ENCODE peak calls at places on chromosomes 6 and 20, in nine cellular contexts. V is hepatocyte, P is caudate nucleus, B is A549, T is breast epithelium, X is mammary epithelial cell, S is OCI-LY7, E is HL-60, K is esophagus squamous epithelium. F is an unnamed sample.

GRCh38 chr6:97586344-97586743 is 303.3 kb upstream of the MMS22L start:
- DNase-seq in S (no peak), P (no peak), E (no peak), B (no peak), T (no peak), K (no peak), V (peak), X (peak), F (no peak)

GRCh38 chr6:98633886-98634285 is 200.5 kb upstream of the POU3F2 start:
- DNase-seq in T (no peak), E (no peak), V (no peak), K (no peak), S (no peak), P (no peak), X (peak), B (no peak), F (no peak)

GRCh38 chr6:70811788-70812187 is 144.1 kb downstream of the SMAP1 start:
- DNase-seq in S (no peak), T (no peak), K (no peak), P (no peak), E (no peak), V (no peak), X (peak), B (no peak), F (no peak)

GRCh38 chr20:1323256-1323655 is 5.7 kb downstream of the SDCBP2 start:
- DNase-seq in S (no peak), K (no peak), X (no peak), E (no peak), P (no peak), B (no peak), V (no peak), T (no peak), F (no peak)

GRCh38 chr20:57654998-57655811 is 35.0 kb upstream of the ZBP1 start:
- DNase-seq in S (peak), T (peak), V (no peak), X (no peak), K (no peak), E (no peak), P (no peak), B (peak), F (no peak)

GRCh38 chr6:77123527-77123926 is 339.8 kb downstream of the HTR1B start:
- DNase-seq in T (no peak), X (peak), B (no peak), E (no peak), P (no peak), V (no peak), S (no peak), K (no peak), F (no peak)

GRCh38 chr20:13412806-13413445 is 191.9 kb downstream of the ISM1 start:
- DNase-seq in K (no peak), P (no peak), X (peak), S (no peak), E (no peak), B (no peak), T (no peak), V (no peak), F (no peak)

GRCh38 chr20:60078351-60079250 is 120.4 kb downstream of the CDH26 start:
- DNase-seq in V (no peak), E (no peak), B (no peak), K (no peak), S (no peak), T (no peak), X (peak), P (no peak), F (no peak)

GRCh38 chr6:75065524-75065923 is 140.3 kb downstream of the COL12A1 start:
- DNase-seq in E (no peak), X (no peak), V (peak), B (no peak), K (no peak), P (no peak), S (no peak), T (no peak), F (no peak)

GRCh38 chr20:53930651-53931504 is 139.5 kb downstream of the BCAS1 start:
- DNase-seq in E (no peak), X (peak), B (no peak), S (peak), K (no peak), V (no peak), T (no peak), P (no peak), F (no peak)

GRCh38 chr6:94498099-94498498 is 1078.7 kb upstream of the EPHA7 start:
- DNase-seq in X (no peak), T (no peak), S (no peak), B (no peak), K (no peak), P (no peak), V (no peak), E (no peak), F (no peak)

GRCh38 chr6:25107218-25107617 is 171.5 kb upstream of the RIPOR2 start:
- DNase-seq in K (no peak), T (no peak), X (no peak), E (no peak), B (no peak), V (no peak), P (no peak), S (peak), F (no peak)

GRCh38 chr20:15359056-15359455 is 1021.6 kb upstream of the FLRT3 start:
- DNase-seq in K (no peak), B (peak), T (no peak), X (peak), S (no peak), E (no peak), V (no peak), P (no peak), F (no peak)

GRCh38 chr6:107674995-107675738 is 148.9 kb downstream of the SCML4 start:
- DNase-seq in B (peak), S (peak), T (peak), V (peak), P (peak), K (peak), E (peak), X (peak), F (peak)

GRCh38 chr6:84222426-84222825 is 5.0 kb downstream of the CEP162 start:
- DNase-seq in P (no peak), K (no peak), X (no peak), S (no peak), E (no peak), B (no peak), T (no peak), V (no peak), F (no peak)

GRCh38 chr6:117559299-117559698 is 43.0 kb downstream of the GOPC start:
- DNase-seq in P (no peak), B (no peak), S (no peak), X (no peak), T (no peak), V (no peak), E (no peak), K (no peak), F (no peak)

GRCh38 chr6:2116496-2116895 is 128.9 kb downstream of the GMDS start:
- DNase-seq in X (peak), E (no peak), B (no peak), S (no peak), K (no peak), T (no peak), V (no peak), P (no peak), F (no peak)

GRCh38 chr6:28206527-28207243 is 18.4 kb upstream of the ZSCAN9 start:
- DNase-seq in K (no peak), X (no peak), T (no peak), P (no peak), V (no peak), S (no peak), E (no peak), B (no peak), F (no peak)

GRCh38 chr6:169234634-169235033 is 19.0 kb downstream of the THBS2 start:
- DNase-seq in X (no peak), V (no peak), T (no peak), P (no peak), E (no peak), B (no peak), K (no peak), S (no peak), F (no peak)

GRCh38 chr20:11890331-11891080 is 27.2 kb upstream of the BTBD3 start:
- DNase-seq in V (peak), P (peak), T (peak), E (peak), B (peak), X (peak), K (no peak), S (no peak), F (peak)

GRCh38 chr6:130900913-130901312 is 73.7 kb downstream of the SMLR1 start:
- DNase-seq in S (no peak), K (no peak), P (no peak), T (no peak), E (no peak), X (peak), V (no peak), B (peak), F (no peak)

GRCh38 chr20:36085686-36086267 is 68.8 kb upstream of the EPB41L1 start:
- DNase-seq in S (no peak), V (peak), E (no peak), P (no peak), T (no peak), X (peak), K (no peak), B (peak), F (no peak)

GRCh38 chr20:45701104-45701503 is 734 bp upstream of the WFDC13 start:
- DNase-seq in S (no peak), B (no peak), V (no peak), P (no peak), E (no peak), K (no peak), X (no peak), T (no peak), F (no peak)

GRCh38 chr20:8209061-8209460 is 77.0 kb downstream of the PLCB1 start:
- DNase-seq in E (no peak), B (no peak), K (no peak), V (no peak), X (no peak), T (no peak), P (no peak), S (no peak), F (no peak)

GRCh38 chr20:32966881-32967781 is 37.1 kb downstream of the SUN5 start:
- DNase-seq in K (no peak), P (no peak), B (no peak), V (no peak), T (no peak), X (no peak), S (no peak), E (no peak), F (peak)

GRCh38 chr20:38355161-38356012 is 9.1 kb downstream of the LBP start:
- DNase-seq in X (no peak), K (no peak), P (no peak), S (peak), V (no peak), E (no peak), T (no peak), B (no peak), F (no peak)

GRCh38 chr6:111481836-111482235 is 1.2 kb downstream of the REV3L start:
- DNase-seq in P (no peak), X (peak), K (no peak), S (no peak), V (no peak), B (no peak), E (no peak), T (no peak), F (no peak)

GRCh38 chr6:118558811-118559217 is 10.7 kb downstream of the PLN start:
- DNase-seq in E (no peak), S (no peak), P (no peak), X (no peak), K (no peak), T (no peak), V (no peak), B (no peak), F (no peak)

GRCh38 chr6:111871207-111871606 is 2.0 kb downstream of the FYN start:
- DNase-seq in S (peak), T (no peak), K (no peak), P (no peak), X (no peak), V (no peak), B (no peak), E (no peak), F (no peak)

GRCh38 chr6:14721103-14721758 is 524.6 kb upstream of the JARID2 start:
- DNase-seq in K (no peak), V (peak), T (no peak), X (no peak), P (no peak), B (no peak), S (peak), E (peak), F (no peak)

GRCh38 chr6:32692019-32692418 is 25.6 kb upstream of the HLA-DQB1 start:
- DNase-seq in K (no peak), P (no peak), B (no peak), V (peak), S (peak), E (no peak), T (no peak), X (peak), F (peak)

GRCh38 chr6:10268111-10268510 is 146.8 kb downstream of the TFAP2A start:
- DNase-seq in T (no peak), X (no peak), B (no peak), V (no peak), P (no peak), E (no peak), K (no peak), S (no peak), F (no peak)

GRCh38 chr6:157200611-157201010 is 122.7 kb downstream of the TMEM242 start:
- DNase-seq in E (no peak), X (no peak), S (no peak), V (no peak), T (no peak), P (no peak), K (no peak), B (no peak), F (no peak)

GRCh38 chr6:56255370-56255769 is 8.0 kb upstream of the COL21A1 start:
- DNase-seq in E (no peak), V (no peak), B (no peak), P (no peak), S (no peak), T (no peak), X (no peak), K (no peak), F (no peak)

GRCh38 chr6:125863023-125863422 is 72.3 kb downstream of the NCOA7 start:
- DNase-seq in B (no peak), S (no peak), X (no peak), K (no peak), V (no peak), T (no peak), P (no peak), E (no peak), F (no peak)
- H3K27ac ChIP-seq in B (no peak), S (no peak), X (no peak), K (no peak), V (no peak), T (no peak), P (no peak), E (no peak), F (no peak)

GRCh38 chr20:10540636-10541493 is 105.8 kb downstream of the SLX4IP start:
- DNase-seq in E (no peak), S (no peak), K (no peak), T (no peak), P (no peak), V (peak), B (peak), X (peak), F (no peak)

GRCh38 chr20:10541668-10542411 is 106.7 kb downstream of the SLX4IP start:
- DNase-seq in V (no peak), P (no peak), T (no peak), X (no peak), K (no peak), E (no peak), B (no peak), S (no peak), F (no peak)

GRCh38 chr20:10537850-10538480 is 102.9 kb downstream of the SLX4IP start:
- DNase-seq in B (no peak), X (peak), T (no peak), V (no peak), P (no peak), K (no peak), E (no peak), S (no peak), F (no peak)

GRCh38 chr20:10538768-10539167 is 103.7 kb downstream of the SLX4IP start:
- DNase-seq in T (no peak), P (no peak), E (no peak), K (no peak), X (no peak), S (no peak), V (no peak), B (no peak), F (no peak)

DNA sequence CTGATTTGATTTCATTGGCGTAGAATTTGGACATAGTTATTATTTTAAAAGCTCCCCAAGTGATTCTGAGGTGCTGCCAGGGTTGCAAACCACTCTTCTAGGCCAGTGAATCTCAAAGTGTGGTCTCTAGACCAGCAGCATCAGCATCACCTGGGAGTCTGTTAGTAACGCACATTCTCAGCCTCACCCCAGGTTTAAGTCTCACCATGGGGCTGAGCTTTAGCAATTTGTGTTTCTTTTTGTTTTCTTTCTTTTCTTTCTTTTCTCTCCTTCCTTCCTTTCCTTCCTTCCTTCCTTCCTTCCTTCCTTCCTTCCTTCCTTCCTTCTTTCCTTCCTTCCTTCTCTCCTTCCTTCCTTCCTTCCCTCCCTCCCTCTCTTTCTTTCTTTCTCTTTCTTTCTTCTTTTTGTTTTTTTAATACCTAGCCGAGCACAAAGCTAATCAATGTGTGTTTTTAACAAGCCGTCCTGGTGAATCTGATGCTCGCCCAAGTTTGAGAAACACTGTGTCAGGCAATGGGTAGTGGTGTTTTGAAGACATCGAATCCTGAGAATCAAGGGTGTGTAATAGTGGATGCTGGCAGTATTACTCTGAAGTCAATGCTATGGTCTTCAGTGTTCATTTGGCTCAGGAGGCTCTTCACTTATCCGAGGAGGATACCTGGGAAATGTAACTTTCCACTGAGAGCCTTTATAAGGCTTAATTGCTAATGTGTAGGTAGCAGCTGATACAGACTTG is 104.9 kb downstream of the SLX4IP start:
- DNase-seq in B (no peak), K (no peak), T (no peak), E (no peak), X (no peak), P (no peak), S (no peak), V (no peak), F (no peak)
- H3K27ac ChIP-seq in B (peak), K (peak), T (peak), E (peak), X (peak), P (peak), S (no peak), V (peak), F (no peak)

DNA sequence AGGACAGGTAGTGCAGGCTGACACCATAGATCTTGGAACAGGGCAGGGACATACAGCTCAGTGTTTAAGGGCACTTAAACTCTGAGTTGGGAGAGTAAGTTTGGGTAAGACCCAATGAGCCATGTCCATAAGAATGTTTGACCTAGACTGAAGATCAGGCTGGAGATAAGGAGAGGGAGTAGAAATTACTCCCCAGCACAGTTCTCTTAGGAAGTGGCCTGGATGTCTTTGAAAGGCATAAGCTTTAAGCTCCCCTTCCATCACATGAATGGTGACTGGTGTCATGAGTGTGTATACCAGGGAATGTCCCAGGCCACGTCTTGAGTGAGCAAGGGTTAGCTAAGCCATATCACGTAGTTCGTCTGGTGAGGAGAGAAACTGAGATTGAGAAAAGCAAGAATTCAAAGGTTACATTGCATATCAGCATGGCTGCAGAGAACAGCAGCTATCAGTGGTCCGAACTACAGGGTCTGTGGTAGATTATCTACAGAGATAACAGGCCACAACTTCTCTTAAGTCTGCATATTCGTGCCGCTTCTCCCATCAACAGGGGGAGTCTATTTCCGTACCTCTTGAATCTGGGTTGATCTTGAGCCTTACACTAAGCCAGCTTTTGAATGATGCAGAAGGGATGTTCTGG is 60.1 kb upstream of the BMP2 start:
- DNase-seq in B (no peak), P (no peak), T (no peak), E (no peak), X (no peak), S (no peak), K (no peak), V (no peak), F (no peak)
- H3K27ac ChIP-seq in B (no peak), P (no peak), T (no peak), E (no peak), X (peak), S (no peak), K (peak), V (peak), F (no peak)

DNA sequence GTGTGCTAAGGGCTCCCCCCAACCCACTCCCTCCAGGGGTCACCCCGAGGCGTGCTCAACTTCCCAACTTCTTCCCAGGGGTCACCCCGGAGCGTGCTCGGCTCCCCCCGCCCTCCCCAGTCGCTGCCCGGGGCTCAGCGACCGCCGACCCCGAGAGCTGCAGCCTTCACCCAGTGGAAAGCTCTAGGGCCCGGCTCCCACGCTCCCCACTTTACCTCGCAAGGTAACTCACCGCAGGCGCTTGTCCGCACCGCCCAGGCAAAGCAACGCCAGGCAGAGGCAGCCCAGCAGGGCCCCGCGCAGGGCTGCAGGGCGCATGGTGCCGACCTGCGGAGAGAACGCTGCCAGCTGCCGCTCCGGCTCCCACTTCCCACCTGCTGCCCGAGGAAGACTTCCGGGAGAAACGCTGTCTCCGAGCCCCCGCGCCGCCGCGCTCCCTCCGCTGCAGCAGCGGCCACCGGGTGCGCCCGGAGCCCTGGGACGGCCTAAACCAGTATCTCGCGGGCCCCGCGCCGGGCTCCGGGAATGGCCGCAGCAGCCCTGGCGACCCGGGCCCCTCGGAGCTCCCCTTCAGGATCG is 396 bp downstream of the RNASET2 start:
- DNase-seq in K (no peak), T (no peak), P (no peak), E (no peak), S (peak), V (peak), B (peak), X (no peak), F (no peak)
- H3K27ac ChIP-seq in K (peak), T (peak), P (peak), E (peak), S (peak), V (peak), B (peak), X (no peak), F (peak)

DNA sequence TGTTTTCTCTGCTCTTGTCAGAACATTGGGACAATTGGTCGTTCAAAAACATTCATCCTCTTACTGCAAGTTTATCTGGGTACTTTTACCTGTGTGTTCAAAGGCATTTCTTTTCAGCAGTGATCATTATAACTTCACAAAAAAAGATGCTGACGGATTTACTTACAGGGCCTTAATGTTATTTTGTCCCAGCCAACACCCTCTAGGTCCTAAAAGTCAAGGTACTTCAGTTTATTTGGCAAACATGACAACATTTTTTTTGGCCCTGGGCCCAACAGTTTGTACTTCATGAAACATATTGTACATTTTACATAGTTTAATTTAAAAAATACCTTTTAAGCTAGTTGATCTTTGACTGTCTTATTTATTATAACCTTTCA is 241.2 kb upstream of the TAB2 start:
- DNase-seq in K (no peak), E (no peak), T (no peak), P (no peak), V (no peak), B (no peak), X (no peak), S (no peak), F (no peak)
- H3K27ac ChIP-seq in K (no peak), E (no peak), T (no peak), P (no peak), V (peak), B (peak), X (no peak), S (no peak), F (no peak)